ENCODE peak calls at places on chromosome 10, in eight cellular contexts. One of them, this sample, is unnamed.

GRCh38 chr10:122390271-122390670 is 15.8 kb downstream of the PLEKHA1 start:
- DNase-seq in NCI-H187 treated with DMSO at 0.1 percent for 48 hours: no peak
- DNase-seq in spleen: no peak
- DNase-seq in astrocyte of the cerebellum: no peak
- DNase-seq in NCI-H1092 treated with DMSO at 0.1 percent for 48 hours: no peak
- DNase-seq in H7: no peak
- DNase-seq in activated naive CD4-positive, alpha-beta T cell: no peak
- DNase-seq in nucleus accumbens: no peak
- DNase-seq in this sample: no peak

GRCh38 chr10:131803863-131804425 is 96.9 kb upstream of the PPP2R2D start:
- DNase-seq in NCI-H187 treated with DMSO at 0.1 percent for 48 hours: no peak
- DNase-seq in spleen: no peak
- DNase-seq in astrocyte of the cerebellum: no peak
- DNase-seq in NCI-H1092 treated with DMSO at 0.1 percent for 48 hours: no peak
- DNase-seq in H7: peak
- DNase-seq in activated naive CD4-positive, alpha-beta T cell: no peak
- DNase-seq in nucleus accumbens: no peak
- DNase-seq in this sample: no peak

GRCh38 chr10:20970708-20971107 is 73.6 kb upstream of the NEBL start:
- DNase-seq in NCI-H187 treated with DMSO at 0.1 percent for 48 hours: no peak
- DNase-seq in spleen: no peak
- DNase-seq in astrocyte of the cerebellum: no peak
- DNase-seq in NCI-H1092 treated with DMSO at 0.1 percent for 48 hours: no peak
- DNase-seq in H7: no peak
- DNase-seq in activated naive CD4-positive, alpha-beta T cell: no peak
- DNase-seq in nucleus accumbens: no peak
- DNase-seq in this sample: no peak

GRCh38 chr10:133162178-133162909 is 2.3 kb downstream of the KNDC1 start:
- DNase-seq in NCI-H187 treated with DMSO at 0.1 percent for 48 hours: no peak
- DNase-seq in spleen: no peak
- DNase-seq in astrocyte of the cerebellum: no peak
- DNase-seq in NCI-H1092 treated with DMSO at 0.1 percent for 48 hours: no peak
- DNase-seq in H7: peak
- DNase-seq in activated naive CD4-positive, alpha-beta T cell: no peak
- DNase-seq in nucleus accumbens: peak
- DNase-seq in this sample: no peak

GRCh38 chr10:62689712-62690111 is 114.8 kb upstream of the ADO start:
- DNase-seq in NCI-H187 treated with DMSO at 0.1 percent for 48 hours: no peak
- DNase-seq in spleen: no peak
- DNase-seq in astrocyte of the cerebellum: no peak
- DNase-seq in NCI-H1092 treated with DMSO at 0.1 percent for 48 hours: no peak
- DNase-seq in H7: no peak
- DNase-seq in activated naive CD4-positive, alpha-beta T cell: no peak
- DNase-seq in nucleus accumbens: no peak
- DNase-seq in this sample: no peak

GRCh38 chr10:69439813-69440506 is 11.3 kb upstream of the TSPAN15 start:
- DNase-seq in NCI-H187 treated with DMSO at 0.1 percent for 48 hours: no peak
- DNase-seq in spleen: peak
- DNase-seq in astrocyte of the cerebellum: no peak
- DNase-seq in NCI-H1092 treated with DMSO at 0.1 percent for 48 hours: no peak
- DNase-seq in H7: no peak
- DNase-seq in activated naive CD4-positive, alpha-beta T cell: no peak
- DNase-seq in nucleus accumbens: no peak
- DNase-seq in this sample: no peak

GRCh38 chr10:99329891-99330674 is 927 bp downstream of the CNNM1 start:
- DNase-seq in NCI-H187 treated with DMSO at 0.1 percent for 48 hours: no peak
- DNase-seq in spleen: peak
- DNase-seq in astrocyte of the cerebellum: no peak
- DNase-seq in NCI-H1092 treated with DMSO at 0.1 percent for 48 hours: peak
- DNase-seq in H7: peak
- DNase-seq in activated naive CD4-positive, alpha-beta T cell: no peak
- DNase-seq in nucleus accumbens: no peak
- DNase-seq in this sample: no peak

GRCh38 chr10:612696-613095 is 76.8 kb downstream of the DIP2C start:
- DNase-seq in NCI-H187 treated with DMSO at 0.1 percent for 48 hours: no peak
- DNase-seq in spleen: peak
- DNase-seq in astrocyte of the cerebellum: no peak
- DNase-seq in NCI-H1092 treated with DMSO at 0.1 percent for 48 hours: no peak
- DNase-seq in H7: no peak
- DNase-seq in activated naive CD4-positive, alpha-beta T cell: no peak
- DNase-seq in nucleus accumbens: no peak
- DNase-seq in this sample: no peak

GRCh38 chr10:24483701-24484100 is 240.0 kb downstream of the ARHGAP21 start:
- DNase-seq in NCI-H187 treated with DMSO at 0.1 percent for 48 hours: no peak
- DNase-seq in spleen: no peak
- DNase-seq in astrocyte of the cerebellum: no peak
- DNase-seq in NCI-H1092 treated with DMSO at 0.1 percent for 48 hours: no peak
- DNase-seq in H7: peak
- DNase-seq in activated naive CD4-positive, alpha-beta T cell: no peak
- DNase-seq in nucleus accumbens: no peak
- DNase-seq in this sample: no peak

GRCh38 chr10:69383485-69384089 is 33.1 kb downstream of the TACR2 start:
- DNase-seq in NCI-H187 treated with DMSO at 0.1 percent for 48 hours: no peak
- DNase-seq in spleen: no peak
- DNase-seq in astrocyte of the cerebellum: no peak
- DNase-seq in NCI-H1092 treated with DMSO at 0.1 percent for 48 hours: no peak
- DNase-seq in H7: no peak
- DNase-seq in activated naive CD4-positive, alpha-beta T cell: no peak
- DNase-seq in nucleus accumbens: no peak
- DNase-seq in this sample: no peak

GRCh38 chr10:92688573-92688926 is 1.2 kb upstream of the HHEX start:
- DNase-seq in NCI-H187 treated with DMSO at 0.1 percent for 48 hours: no peak
- DNase-seq in spleen: no peak
- DNase-seq in astrocyte of the cerebellum: no peak
- DNase-seq in NCI-H1092 treated with DMSO at 0.1 percent for 48 hours: no peak
- DNase-seq in H7: no peak
- DNase-seq in activated naive CD4-positive, alpha-beta T cell: no peak
- DNase-seq in nucleus accumbens: no peak
- DNase-seq in this sample: no peak

GRCh38 chr10:91201213-91201996 is 19.1 kb upstream of the PCGF5 start:
- DNase-seq in NCI-H187 treated with DMSO at 0.1 percent for 48 hours: no peak
- DNase-seq in spleen: no peak
- DNase-seq in astrocyte of the cerebellum: no peak
- DNase-seq in NCI-H1092 treated with DMSO at 0.1 percent for 48 hours: no peak
- DNase-seq in H7: no peak
- DNase-seq in activated naive CD4-positive, alpha-beta T cell: no peak
- DNase-seq in nucleus accumbens: no peak
- DNase-seq in this sample: no peak

GRCh38 chr10:93596539-93596938 is 4.5 kb downstream of the RBP4 start:
- DNase-seq in NCI-H187 treated with DMSO at 0.1 percent for 48 hours: no peak
- DNase-seq in spleen: no peak
- DNase-seq in astrocyte of the cerebellum: no peak
- DNase-seq in NCI-H1092 treated with DMSO at 0.1 percent for 48 hours: no peak
- DNase-seq in H7: peak
- DNase-seq in activated naive CD4-positive, alpha-beta T cell: no peak
- DNase-seq in nucleus accumbens: no peak
- DNase-seq in this sample: no peak

GRCh38 chr10:116263870-116264269 is 9.1 kb downstream of the GFRA1 start:
- DNase-seq in NCI-H187 treated with DMSO at 0.1 percent for 48 hours: no peak
- DNase-seq in spleen: no peak
- DNase-seq in astrocyte of the cerebellum: peak
- DNase-seq in NCI-H1092 treated with DMSO at 0.1 percent for 48 hours: no peak
- DNase-seq in H7: no peak
- DNase-seq in activated naive CD4-positive, alpha-beta T cell: no peak
- DNase-seq in nucleus accumbens: no peak
- DNase-seq in this sample: no peak